ENCODE peak calls at places on chromosomes 7 and 10, in eight cellular contexts. O is Caco-2; S is left ventricle myocardium inferior; I is lower lobe of right lung; Q is SK-N-SH; R is CD4-positive, alpha-beta memory T cell; B is SJSA1; W is H1. Z is an unnamed sample. For H3K4me1 and H3K27me3, the result is how much of the 10 kb centered on the place peaks cover.

GRCh38 chr7:118609207-118609606 is 384.7 kb downstream of the ANKRD7 start:
- DNase-seq in O (no peak), S (no peak), I (no peak), Q (no peak), R (no peak), B (no peak), W (no peak), Z (no peak)

GRCh38 chr7:3117488-3118228 is 74.0 kb upstream of the CARD11 start:
- DNase-seq in O (no peak), S (no peak), I (no peak), Q (no peak), R (peak), B (no peak), W (no peak), Z (peak)

GRCh38 chr10:97061423-97061822 is 124.3 kb downstream of the SLIT1 start:
- DNase-seq in O (no peak), S (no peak), I (no peak), Q (no peak), R (no peak), B (no peak), W (no peak), Z (no peak)

GRCh38 chr10:26486304-26486703 is 48.2 kb downstream of the APBB1IP start:
- DNase-seq in O (no peak), S (no peak), I (no peak), Q (no peak), R (no peak), B (peak), W (peak), Z (no peak)

GRCh38 chr10:16384064-16384463 is 52.7 kb upstream of the PTER start:
- DNase-seq in O (no peak), S (no peak), I (no peak), Q (no peak), R (no peak), B (no peak), W (no peak), Z (no peak)

GRCh38 chr10:72242675-72243074 is 26.6 kb upstream of the ASCC1 start:
- DNase-seq in O (no peak), S (peak), I (peak), Q (no peak), R (no peak), B (peak), W (no peak), Z (no peak)

GRCh38 chr7:157900011-157900410 is 563.2 kb downstream of the DNAJB6 start:
- DNase-seq in O (no peak), S (no peak), I (no peak), Q (no peak), R (no peak), B (no peak), W (no peak), Z (no peak)

GRCh38 chr10:1422275-1422674 is 315.1 kb downstream of the ADARB2 start:
- DNase-seq in O (no peak), S (no peak), I (no peak), Q (no peak), R (no peak), B (no peak), W (no peak), Z (no peak)

GRCh38 chr7:35792472-35793224 is 8.2 kb upstream of the SEPTIN7 start:
- DNase-seq in O (no peak), S (no peak), I (no peak), Q (no peak), R (no peak), B (no peak), W (no peak), Z (no peak)

GRCh38 chr7:143227806-143228205 is 6.0 kb downstream of the TAS2R40 start:
- DNase-seq in O (no peak), S (no peak), I (no peak), Q (no peak), R (no peak), B (no peak), W (no peak), Z (no peak)

GRCh38 chr10:121774813-121775212 is 153.0 kb downstream of the ATE1 start:
- DNase-seq in O (no peak), S (no peak), I (no peak), Q (no peak), R (no peak), B (no peak), W (no peak), Z (no peak)

GRCh38 chr7:5248201-5248885 is 34.4 kb upstream of the SLC29A4 start:
- DNase-seq in O (no peak), S (peak), I (no peak), Q (no peak), R (no peak), B (no peak), W (no peak), Z (no peak)

GRCh38 chr10:70328987-70329386 is 45.2 kb upstream of the NPFFR1 start:
- DNase-seq in O (no peak), S (no peak), I (no peak), Q (no peak), R (no peak), B (no peak), W (no peak), Z (no peak)

GRCh38 chr10:64558094-64558870 is 1037.1 kb downstream of the REEP3 start:
- DNase-seq in O (no peak), S (no peak), I (no peak), Q (no peak), R (no peak), B (no peak), W (no peak), Z (no peak)
- H3K4me1 ChIP-seq in O (under half), S (under half), I (under half), Q (under half), R (under half), B (under half), W (under half), Z (under half)

DNA sequence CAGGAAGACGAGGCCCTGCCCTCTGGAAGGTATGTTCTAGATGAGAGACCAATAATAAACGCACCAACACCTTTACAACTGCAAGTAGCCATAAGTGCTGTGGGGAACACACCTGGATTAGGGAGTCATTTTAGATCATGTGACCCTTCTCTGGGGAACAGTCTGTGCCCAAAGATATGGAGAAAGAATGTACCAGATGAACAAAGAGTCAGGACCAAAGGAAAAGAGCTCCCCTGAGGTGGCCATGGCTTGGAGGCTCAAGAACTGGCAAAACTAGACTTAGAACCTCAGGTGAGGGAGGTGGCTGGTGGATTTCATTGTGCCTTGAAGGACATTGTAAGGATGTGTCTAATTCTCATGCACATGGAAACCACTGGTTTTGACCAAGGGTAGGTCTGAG is 10.3 kb upstream of the EN2 start:
- DNase-seq in O (no peak), S (no peak), I (no peak), Q (no peak), R (no peak), B (no peak), W (no peak), Z (no peak)
- H3K27me3 ChIP-seq in O (under half), S (half or more), I (half or more), Q (half or more), R (under half), B (half or more), W (half or more), Z (under half)

GRCh38 chr10:35641430-35642015 is 573 bp downstream of the FZD8 start:
- DNase-seq in O (no peak), S (no peak), I (no peak), Q (peak), R (no peak), B (no peak), W (no peak), Z (no peak)

GRCh38 chr10:35643151-35643975 is 1.3 kb upstream of the FZD8 start:
- DNase-seq in O (peak), S (peak), I (peak), Q (peak), R (peak), B (peak), W (no peak), Z (no peak)

GRCh38 chr10:35642023-35642792 is at the start of gene FZD8:
- DNase-seq in O (peak), S (peak), I (peak), Q (peak), R (peak), B (peak), W (no peak), Z (peak)

GRCh38 chr10:35642793-35643114 is 658 bp upstream of the FZD8 start:
- DNase-seq in O (no peak), S (no peak), I (no peak), Q (no peak), R (no peak), B (no peak), W (no peak), Z (no peak)

DNA sequence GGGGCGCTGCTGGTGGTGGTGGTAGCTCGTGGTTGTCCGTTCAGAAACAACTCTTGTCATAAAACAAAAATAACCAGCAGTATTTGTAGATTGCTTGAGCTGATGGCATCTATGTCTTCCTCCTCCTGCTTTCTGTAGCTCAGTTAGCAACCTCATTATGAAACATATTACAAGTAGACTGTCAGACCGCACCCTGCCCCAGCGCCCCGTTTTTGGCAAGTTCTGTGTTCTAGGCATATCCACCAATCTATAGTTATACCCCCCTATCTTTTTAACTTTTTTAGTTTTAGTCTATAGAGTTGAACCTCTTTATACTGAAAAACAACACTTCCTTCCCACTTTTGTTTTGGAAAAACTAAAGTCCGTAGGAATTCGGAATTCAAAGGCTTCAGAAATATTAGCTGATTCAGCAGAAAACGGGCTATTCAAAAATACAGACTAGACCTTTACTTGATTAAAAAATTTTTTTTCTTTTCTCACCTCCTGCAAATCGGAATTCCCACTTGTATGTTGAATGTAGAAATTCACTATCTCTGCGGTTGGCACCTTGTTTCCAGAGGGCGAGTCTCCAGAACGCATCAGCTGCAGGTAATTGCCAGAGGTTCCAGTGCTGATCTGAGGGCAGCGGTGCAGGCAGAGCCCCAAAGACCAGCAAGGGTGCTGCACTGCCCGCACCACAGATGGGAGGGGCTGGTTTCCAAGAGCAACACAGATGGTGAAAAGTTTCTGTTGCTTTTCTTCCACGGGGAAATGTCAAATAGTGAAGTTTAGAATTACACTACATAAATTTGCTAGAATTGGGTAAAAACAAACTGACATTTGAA is 2.1 kb upstream of the FZD8 start:
- DNase-seq in O (no peak), S (no peak), I (no peak), Q (no peak), R (peak), B (peak), W (no peak), Z (no peak)
- H3K4me3 ChIP-seq in O (no peak), S (peak), I (peak), Q (peak), R (peak), B (peak), W (peak), Z (peak)

GRCh38 chr10:118732253-118733194 is 22.2 kb downstream of the CACUL1 start:
- DNase-seq in O (no peak), S (no peak), I (no peak), Q (no peak), R (peak), B (no peak), W (no peak), Z (no peak)
- H3K4me1 ChIP-seq in O (under half), S (half or more), I (half or more), Q (under half), R (half or more), B (under half), W (under half), Z (half or more)

GRCh38 chr10:78650122-78650521 is 418.6 kb upstream of the ZMIZ1 start:
- DNase-seq in O (no peak), S (no peak), I (no peak), Q (no peak), R (no peak), B (no peak), W (no peak), Z (no peak)
- H3K27me3 ChIP-seq in O (under half), S (under half), I (under half), Q (under half), R (under half), B (under half), W (under half), Z (under half)

GRCh38 chr7:113071465-113071864 is 15.2 kb downstream of the GPR85 start:
- DNase-seq in O (no peak), S (no peak), I (peak), Q (no peak), R (no peak), B (no peak), W (no peak), Z (no peak)
- H3K4me3 ChIP-seq in O (no peak), S (no peak), I (no peak), Q (no peak), R (no peak), B (no peak), W (no peak), Z (no peak)

GRCh38 chr10:124674768-124675222 is 69.4 kb downstream of the FAM53B start:
- DNase-seq in O (no peak), S (no peak), I (peak), Q (no peak), R (no peak), B (no peak), W (no peak), Z (no peak)
- H3K4me1 ChIP-seq in O (under half), S (half or more), I (half or more), Q (half or more), R (half or more), B (under half), W (under half), Z (half or more)

GRCh38 chr10:118963963-118964362 is 65.6 kb upstream of the NANOS1 start:
- DNase-seq in O (no peak), S (no peak), I (no peak), Q (no peak), R (no peak), B (no peak), W (no peak), Z (no peak)

GRCh38 chr10:118965636-118966035 is 63.9 kb upstream of the NANOS1 start:
- DNase-seq in O (peak), S (no peak), I (no peak), Q (no peak), R (no peak), B (no peak), W (no peak), Z (no peak)

GRCh38 chr10:118963341-118963740 is 66.2 kb upstream of the NANOS1 start:
- DNase-seq in O (no peak), S (no peak), I (no peak), Q (no peak), R (no peak), B (no peak), W (no peak), Z (no peak)

GRCh38 chr10:118966131-118967125 is 63.1 kb upstream of the NANOS1 start:
- DNase-seq in O (peak), S (peak), I (no peak), Q (peak), R (no peak), B (no peak), W (no peak), Z (no peak)

DNA sequence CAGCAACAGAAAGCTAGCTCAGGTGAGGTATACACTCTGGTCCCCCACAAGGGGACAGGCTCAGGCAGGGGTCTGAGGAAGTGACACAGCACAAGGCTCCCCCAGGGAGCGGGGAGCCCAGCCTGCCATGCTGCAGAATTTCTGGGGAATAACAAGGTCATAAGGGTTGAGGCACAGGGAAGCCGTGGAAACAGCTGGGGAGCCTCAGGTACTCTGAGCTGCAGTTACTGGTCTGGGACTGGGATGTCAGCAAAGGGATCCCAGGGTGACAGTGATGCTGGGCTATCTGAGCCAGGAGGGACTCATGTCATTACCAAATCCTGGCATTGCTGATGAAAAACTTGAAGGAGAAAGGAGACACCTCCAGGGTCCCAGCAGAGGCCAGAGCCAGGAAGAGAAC is 64.4 kb upstream of the NANOS1 start:
- DNase-seq in O (peak), S (no peak), I (no peak), Q (no peak), R (no peak), B (no peak), W (no peak), Z (no peak)
- H3K27me3 ChIP-seq in O (under half), S (under half), I (under half), Q (under half), R (under half), B (under half), W (under half), Z (under half)

GRCh38 chr7:130566168-130566897 is 74.4 kb downstream of the MEST start:
- DNase-seq in O (no peak), S (peak), I (no peak), Q (no peak), R (no peak), B (no peak), W (no peak), Z (no peak)

GRCh38 chr7:130560972-130561371 is 69.1 kb downstream of the MEST start:
- DNase-seq in O (no peak), S (no peak), I (no peak), Q (no peak), R (peak), B (peak), W (peak), Z (no peak)

DNA sequence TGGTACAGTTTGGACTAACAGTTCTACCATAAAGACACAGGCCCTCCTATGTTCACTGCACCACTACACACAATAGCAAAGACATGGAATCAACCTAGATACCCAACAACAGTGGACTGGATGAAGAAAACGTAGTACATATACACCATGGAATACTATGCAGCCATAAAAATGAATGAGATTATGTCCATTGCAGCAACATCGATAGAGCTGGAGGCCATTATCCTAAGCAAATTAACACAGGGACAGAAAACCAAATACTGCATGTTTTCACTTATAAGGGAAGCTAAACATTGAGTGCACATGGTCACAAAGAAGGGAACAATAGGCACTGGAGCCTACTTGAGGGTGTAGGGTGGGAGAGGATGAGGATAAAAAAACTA is 75.0 kb downstream of the MEST start:
- DNase-seq in O (no peak), S (no peak), I (no peak), Q (no peak), R (no peak), B (no peak), W (no peak), Z (no peak)
- H3K4me3 ChIP-seq in O (no peak), S (no peak), I (no peak), Q (no peak), R (no peak), B (no peak), W (no peak), Z (no peak)

GRCh38 chr10:132466520-132467463 is 69.8 kb downstream of the PWWP2B start:
- DNase-seq in O (no peak), S (peak), I (peak), Q (no peak), R (no peak), B (no peak), W (no peak), Z (no peak)
- H3K4me1 ChIP-seq in O (under half), S (half or more), I (under half), Q (under half), R (under half), B (under half), W (under half), Z (under half)